ENCODE peak calls at places on chromosomes 1 and 21, in five cellular contexts. One of them, this sample, is unnamed.

GRCh38 chr1:145827966-145828365 is 4.0 kb downstream of the POLR3C start:
- DNase-seq in aorta: no peak
- DNase-seq in body of pancreas: no peak
- DNase-seq in OCI-LY7: peak; percentile 33
- DNase-seq in thyroid gland: no peak
- DNase-seq in this sample: no peak

GRCh38 chr1:39410915-39411436 is 80.5 kb upstream of the BMP8A start:
- DNase-seq in aorta: peak; percentile 91
- DNase-seq in body of pancreas: peak; percentile 84
- DNase-seq in OCI-LY7: peak; percentile 80
- DNase-seq in thyroid gland: peak; percentile 99
- DNase-seq in this sample: peak; percentile 90

GRCh38 chr1:111731956-111732355 is 7.2 kb downstream of the INKA2 start:
- DNase-seq in aorta: no peak
- DNase-seq in body of pancreas: no peak
- DNase-seq in OCI-LY7: no peak
- DNase-seq in thyroid gland: no peak
- DNase-seq in this sample: peak; percentile 22

GRCh38 chr1:1217621-1218523 is 3.9 kb upstream of the TNFRSF4 start:
- DNase-seq in aorta: no peak
- DNase-seq in body of pancreas: no peak
- DNase-seq in OCI-LY7: no peak
- DNase-seq in thyroid gland: no peak
- DNase-seq in this sample: no peak

GRCh38 chr1:230870916-230871315 is 2.6 kb upstream of the C1orf198 start:
- DNase-seq in aorta: no peak
- DNase-seq in body of pancreas: no peak
- DNase-seq in OCI-LY7: no peak
- DNase-seq in thyroid gland: no peak
- DNase-seq in this sample: no peak

GRCh38 chr1:244214009-244214967 is 163.2 kb downstream of the ZBTB18 start:
- DNase-seq in aorta: no peak
- DNase-seq in body of pancreas: no peak
- DNase-seq in OCI-LY7: no peak
- DNase-seq in thyroid gland: no peak
- DNase-seq in this sample: no peak

GRCh38 chr21:37184784-37185593 is 82.1 kb downstream of the VPS26C start:
- DNase-seq in aorta: no peak
- DNase-seq in body of pancreas: no peak
- DNase-seq in OCI-LY7: no peak
- DNase-seq in thyroid gland: no peak
- DNase-seq in this sample: no peak

GRCh38 chr1:148388260-148389026 is 94.7 kb downstream of the PPIAL4G start:
- DNase-seq in aorta: peak; percentile 94
- DNase-seq in body of pancreas: peak; percentile 90
- DNase-seq in OCI-LY7: peak; percentile 76
- DNase-seq in thyroid gland: peak; percentile 86
- DNase-seq in this sample: peak; percentile 93

GRCh38 chr1:3397311-3397710 is 57.2 kb upstream of the ARHGEF16 start:
- DNase-seq in aorta: no peak
- DNase-seq in body of pancreas: no peak
- DNase-seq in OCI-LY7: no peak
- DNase-seq in thyroid gland: no peak
- DNase-seq in this sample: no peak

GRCh38 chr1:234933475-234933874 is 195.2 kb downstream of the TOMM20 start:
- DNase-seq in aorta: peak; percentile 89
- DNase-seq in body of pancreas: peak; percentile 11
- DNase-seq in OCI-LY7: peak; percentile 31
- DNase-seq in thyroid gland: peak; percentile 93
- DNase-seq in this sample: peak; percentile 67

GRCh38 chr1:18107671-18108312 is at the start of gene IGSF21:
- DNase-seq in aorta: no peak
- DNase-seq in body of pancreas: no peak
- DNase-seq in OCI-LY7: no peak
- DNase-seq in thyroid gland: no peak
- DNase-seq in this sample: no peak

GRCh38 chr1:116920211-116920610 is 10.5 kb downstream of the PTGFRN start:
- DNase-seq in aorta: no peak
- DNase-seq in body of pancreas: no peak
- DNase-seq in OCI-LY7: no peak
- DNase-seq in thyroid gland: no peak
- DNase-seq in this sample: no peak

GRCh38 chr1:184567648-184568047 is 180.8 kb downstream of the C1orf21 start:
- DNase-seq in aorta: no peak
- DNase-seq in body of pancreas: no peak
- DNase-seq in OCI-LY7: no peak
- DNase-seq in thyroid gland: no peak
- DNase-seq in this sample: no peak

GRCh38 chr1:237961710-237962109 is 71.0 kb upstream of the ZP4 start:
- DNase-seq in aorta: no peak
- DNase-seq in body of pancreas: no peak
- DNase-seq in OCI-LY7: no peak
- DNase-seq in thyroid gland: no peak
- DNase-seq in this sample: no peak

GRCh38 chr1:9093096-9093495 is 23.7 kb upstream of the SLC2A5 start:
- DNase-seq in aorta: no peak
- DNase-seq in body of pancreas: no peak
- DNase-seq in OCI-LY7: no peak
- DNase-seq in thyroid gland: no peak
- DNase-seq in this sample: no peak

GRCh38 chr1:200233393-200233792 is 176.4 kb downstream of the ZNF281 start:
- DNase-seq in aorta: no peak
- DNase-seq in body of pancreas: no peak
- DNase-seq in OCI-LY7: no peak
- DNase-seq in thyroid gland: no peak
- DNase-seq in this sample: no peak

GRCh38 chr1:161351482-161351881 is 16.2 kb downstream of the CFAP126 start:
- DNase-seq in aorta: no peak
- DNase-seq in body of pancreas: no peak
- DNase-seq in OCI-LY7: no peak
- DNase-seq in thyroid gland: no peak
- DNase-seq in this sample: no peak

GRCh38 chr1:7117599-7118281 is 332.5 kb downstream of the CAMTA1 start:
- DNase-seq in aorta: peak; percentile 80
- DNase-seq in body of pancreas: no peak
- DNase-seq in OCI-LY7: no peak
- DNase-seq in thyroid gland: peak; percentile 45
- DNase-seq in this sample: no peak

GRCh38 chr21:17264182-17264581 is 248.7 kb upstream of the CXADR start:
- DNase-seq in aorta: no peak
- DNase-seq in body of pancreas: no peak
- DNase-seq in OCI-LY7: no peak
- DNase-seq in thyroid gland: no peak
- DNase-seq in this sample: no peak

GRCh38 chr1:174743654-174744561 is 255.8 kb upstream of the CACYBP start:
- DNase-seq in aorta: no peak
- DNase-seq in body of pancreas: no peak
- DNase-seq in OCI-LY7: peak; percentile 73
- DNase-seq in thyroid gland: no peak
- DNase-seq in this sample: no peak

GRCh38 chr1:213457733-213458132 is 406.7 kb downstream of the RPS6KC1 start:
- DNase-seq in aorta: no peak
- DNase-seq in body of pancreas: no peak
- DNase-seq in OCI-LY7: no peak
- DNase-seq in thyroid gland: no peak
- DNase-seq in this sample: no peak

GRCh38 chr21:41677671-41678015 is 89.2 kb downstream of the RIPK4 start:
- DNase-seq in aorta: no peak
- DNase-seq in body of pancreas: peak; percentile 39
- DNase-seq in OCI-LY7: no peak
- DNase-seq in thyroid gland: no peak
- DNase-seq in this sample: no peak

GRCh38 chr1:224502459-224503160 is 68.0 kb upstream of the WDR26 start:
- DNase-seq in aorta: no peak
- DNase-seq in body of pancreas: peak; percentile 63
- DNase-seq in OCI-LY7: no peak
- DNase-seq in thyroid gland: peak; percentile 63
- DNase-seq in this sample: no peak

GRCh38 chr1:25099343-25099951 is 132.9 kb downstream of the SYF2 start:
- DNase-seq in aorta: no peak
- DNase-seq in body of pancreas: no peak
- DNase-seq in OCI-LY7: peak; percentile 13
- DNase-seq in thyroid gland: no peak
- DNase-seq in this sample: no peak

DNA sequence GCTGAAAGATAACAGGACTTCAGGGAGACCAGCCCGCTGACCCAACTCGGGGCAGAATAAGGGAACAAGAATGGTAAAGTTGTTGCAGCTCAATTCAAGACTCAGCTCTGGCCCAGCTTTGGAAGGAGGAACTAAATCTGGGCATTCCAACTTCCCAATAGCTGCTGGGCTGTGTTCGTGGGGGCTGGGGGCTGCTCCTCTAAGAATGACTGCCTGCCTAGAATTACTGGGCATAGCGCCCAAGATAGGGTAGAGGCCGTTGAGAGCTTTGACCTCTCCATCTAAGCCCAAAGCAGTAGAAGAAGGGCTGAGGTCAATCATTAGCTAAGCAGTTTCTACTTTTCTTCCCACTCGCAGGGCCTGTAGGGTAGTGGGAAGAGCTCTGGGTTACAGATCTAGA is 1.3 kb downstream of the FABP3 start:
- DNase-seq in aorta: no peak
- DNase-seq in body of pancreas: no peak
- DNase-seq in OCI-LY7: no peak
- DNase-seq in thyroid gland: peak; percentile 13
- DNase-seq in this sample: no peak
- H3K4me3 ChIP-seq in aorta: no peak overlapping the region
- H3K4me3 ChIP-seq in body of pancreas: no peak overlapping the region
- H3K4me3 ChIP-seq in OCI-LY7: no peak overlapping the region
- H3K4me3 ChIP-seq in thyroid gland: no peak overlapping the region
- H3K4me3 ChIP-seq in this sample: no peak overlapping the region

DNA sequence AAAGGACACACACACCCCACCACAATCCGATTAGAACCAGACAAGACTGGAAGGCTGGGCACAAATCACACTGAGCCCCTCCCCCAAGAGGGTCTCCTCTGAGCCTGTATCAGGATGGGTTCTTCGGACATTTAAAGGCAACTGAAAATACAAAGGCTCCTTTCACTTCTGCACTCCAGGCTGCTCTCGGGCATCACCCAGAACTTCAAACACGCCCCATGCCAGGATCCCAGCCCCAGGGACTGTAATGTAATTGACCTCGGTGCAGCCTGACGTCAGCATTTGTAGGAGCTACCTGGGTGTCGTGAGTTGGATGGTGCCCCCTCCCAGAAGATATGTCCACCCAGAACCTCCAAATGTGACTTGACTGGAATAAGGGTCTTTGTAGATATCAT is 95.3 kb downstream of the PSMG1 start:
- DNase-seq in aorta: no peak
- DNase-seq in body of pancreas: no peak
- DNase-seq in OCI-LY7: no peak
- DNase-seq in thyroid gland: no peak
- DNase-seq in this sample: no peak
- H3K27ac ChIP-seq in aorta: peak overlapping the region; percentile 92
- H3K27ac ChIP-seq in body of pancreas: no peak overlapping the region
- H3K27ac ChIP-seq in OCI-LY7: no peak overlapping the region
- H3K27ac ChIP-seq in thyroid gland: no peak overlapping the region
- H3K27ac ChIP-seq in this sample: peak overlapping the region; percentile 92

GRCh38 chr1:193181526-193181925 is 4.9 kb downstream of the B3GALT2 start:
- DNase-seq in aorta: no peak
- DNase-seq in body of pancreas: no peak
- DNase-seq in OCI-LY7: no peak
- DNase-seq in thyroid gland: no peak
- DNase-seq in this sample: no peak
- H3K4me1 ChIP-seq in aorta: peaks cover 12% of the 10 kb centered on the region
- H3K4me1 ChIP-seq in body of pancreas: peaks cover 39% of the 10 kb centered on the region
- H3K4me1 ChIP-seq in OCI-LY7: no peaks in the 10 kb centered on the region
- H3K4me1 ChIP-seq in thyroid gland: peaks cover 54% of the 10 kb centered on the region
- H3K4me1 ChIP-seq in this sample: peaks cover 6% of the 10 kb centered on the region

GRCh38 chr21:31732538-31732864 is 583 bp upstream of the SCAF4 start:
- DNase-seq in aorta: no peak
- DNase-seq in body of pancreas: no peak
- DNase-seq in OCI-LY7: no peak
- DNase-seq in thyroid gland: no peak
- DNase-seq in this sample: no peak

GRCh38 chr21:31731112-31731801 is 661 bp downstream of the SCAF4 start:
- DNase-seq in aorta: peak; percentile 86
- DNase-seq in body of pancreas: peak; percentile 50
- DNase-seq in OCI-LY7: peak; percentile 71
- DNase-seq in thyroid gland: peak; percentile 36
- DNase-seq in this sample: peak; percentile 36

GRCh38 chr21:31733521-31734149 is 1.7 kb upstream of the SCAF4 start:
- DNase-seq in aorta: no peak
- DNase-seq in body of pancreas: no peak
- DNase-seq in OCI-LY7: peak; percentile 52
- DNase-seq in thyroid gland: no peak
- DNase-seq in this sample: no peak

GRCh38 chr21:31731802-31732537 is at the start of gene SCAF4:
- DNase-seq in aorta: peak; percentile 97
- DNase-seq in body of pancreas: peak; percentile 91
- DNase-seq in OCI-LY7: peak; percentile 91
- DNase-seq in thyroid gland: peak; percentile 92
- DNase-seq in this sample: peak; percentile 90

GRCh38 chr21:31732891-31733520 is 1.1 kb upstream of the SCAF4 start:
- DNase-seq in aorta: no peak
- DNase-seq in body of pancreas: no peak
- DNase-seq in OCI-LY7: peak; percentile 60
- DNase-seq in thyroid gland: no peak
- DNase-seq in this sample: no peak
- H3K4me3 ChIP-seq in aorta: peak overlapping the region; percentile 57
- H3K4me3 ChIP-seq in body of pancreas: peak overlapping the region; percentile 27
- H3K4me3 ChIP-seq in OCI-LY7: peak overlapping the region; percentile 85
- H3K4me3 ChIP-seq in thyroid gland: no peak overlapping the region
- H3K4me3 ChIP-seq in this sample: no peak overlapping the region

GRCh38 chr1:109567823-109568222 is 19.4 kb downstream of the GNAI3 start:
- DNase-seq in aorta: no peak
- DNase-seq in body of pancreas: no peak
- DNase-seq in OCI-LY7: no peak
- DNase-seq in thyroid gland: no peak
- DNase-seq in this sample: no peak

GRCh38 chr1:109573785-109574184 is 25.4 kb downstream of the GNAI3 start:
- DNase-seq in aorta: no peak
- DNase-seq in body of pancreas: no peak
- DNase-seq in OCI-LY7: no peak
- DNase-seq in thyroid gland: no peak
- DNase-seq in this sample: no peak

GRCh38 chr1:109566982-109567381 is 18.6 kb downstream of the GNAI3 start:
- DNase-seq in aorta: no peak
- DNase-seq in body of pancreas: no peak
- DNase-seq in OCI-LY7: no peak
- DNase-seq in thyroid gland: no peak
- DNase-seq in this sample: no peak

GRCh38 chr1:109569323-109569722 is 20.9 kb downstream of the GNAI3 start:
- DNase-seq in aorta: no peak
- DNase-seq in body of pancreas: no peak
- DNase-seq in OCI-LY7: no peak
- DNase-seq in thyroid gland: no peak
- DNase-seq in this sample: no peak

GRCh38 chr1:109570414-109570813 is 22.0 kb downstream of the GNAI3 start:
- DNase-seq in aorta: no peak
- DNase-seq in body of pancreas: no peak
- DNase-seq in OCI-LY7: no peak
- DNase-seq in thyroid gland: peak; percentile 50
- DNase-seq in this sample: peak; percentile 53
- H3K27ac ChIP-seq in aorta: no peak overlapping the region
- H3K27ac ChIP-seq in body of pancreas: peak overlapping the region; percentile 13
- H3K27ac ChIP-seq in OCI-LY7: no peak overlapping the region
- H3K27ac ChIP-seq in thyroid gland: peak overlapping the region; percentile 24
- H3K27ac ChIP-seq in this sample: no peak overlapping the region